ENCODE peak calls at places on chromosomes 1 and 21, in four cellular contexts. N is GM23338, Q is GM12878, W is WTC11. C is an unnamed sample.

GRCh38 chr1:175591083-175591743 is 152.2 kb downstream of the TNR start:
- DNase-seq in N (no peak), Q (no peak), W (no peak), C (peak)

GRCh38 chr1:184025242-184025675 is 12.3 kb downstream of the COLGALT2 start:
- DNase-seq in N (peak), Q (no peak), W (no peak), C (no peak)

GRCh38 chr1:58457023-58457635 is 89.4 kb downstream of the OMA1 start:
- DNase-seq in N (no peak), Q (no peak), W (no peak), C (no peak)

GRCh38 chr1:45974541-45975269 is 157.7 kb downstream of the PIK3R3 start:
- DNase-seq in N (no peak), Q (no peak), W (no peak), C (no peak)

GRCh38 chr21:15209224-15209623 is 144.4 kb upstream of the NRIP1 start:
- DNase-seq in N (no peak), Q (no peak), W (no peak), C (no peak)

GRCh38 chr1:218182455-218182854 is 102.6 kb upstream of the RRP15 start:
- DNase-seq in N (no peak), Q (no peak), W (no peak), C (no peak)

GRCh38 chr1:44568128-44568900 is 106.0 kb downstream of the TMEM53 start:
- DNase-seq in N (no peak), Q (no peak), W (no peak), C (no peak)

GRCh38 chr1:163107655-163108054 is 38.5 kb downstream of the RGS4 start:
- DNase-seq in N (no peak), Q (no peak), W (no peak), C (no peak)

GRCh38 chr1:230698130-230698529 is 15.8 kb downstream of the AGT start:
- DNase-seq in N (peak), Q (no peak), W (peak), C (no peak)

GRCh38 chr1:24501371-24502167 is 1.1 kb upstream of the RCAN3 start:
- DNase-seq in N (peak), Q (no peak), W (no peak), C (peak)

GRCh38 chr1:111729271-111729921 is 9.8 kb downstream of the INKA2 start:
- DNase-seq in N (no peak), Q (no peak), W (no peak), C (no peak)

GRCh38 chr21:45523411-45524101 is 18.7 kb downstream of the SLC19A1 start:
- DNase-seq in N (no peak), Q (no peak), W (peak), C (no peak)

GRCh38 chr1:228697209-228698016 is 37.9 kb upstream of the RHOU start:
- DNase-seq in N (peak), Q (no peak), W (no peak), C (no peak)

GRCh38 chr21:38956791-38957571 is 151.3 kb downstream of the ETS2 start:
- DNase-seq in N (no peak), Q (no peak), W (no peak), C (no peak)

GRCh38 chr1:95002657-95003432 is 69.9 kb downstream of the ALG14 start:
- DNase-seq in N (no peak), Q (no peak), W (no peak), C (no peak)

GRCh38 chr1:168324745-168325425 is 44.2 kb downstream of the TBX19 start:
- DNase-seq in N (no peak), Q (no peak), W (no peak), C (no peak)

GRCh38 chr21:41980561-41980960 is 26.7 kb upstream of the C2CD2 start:
- DNase-seq in N (no peak), Q (no peak), W (no peak), C (no peak)

GRCh38 chr1:74245168-74245753 is 10.1 kb downstream of the TNNI3K start:
- DNase-seq in N (peak), Q (no peak), W (peak), C (no peak)

GRCh38 chr1:39987869-39988268 is 32.9 kb downstream of the MFSD2A start:
- DNase-seq in N (no peak), Q (no peak), W (no peak), C (no peak)

GRCh38 chr1:155321577-155322497 is 1.1 kb downstream of the RUSC1 start:
- DNase-seq in N (peak), Q (no peak), W (no peak), C (no peak)

GRCh38 chr1:153342178-153342577 is 6.5 kb downstream of the PGLYRP4 start:
- DNase-seq in N (no peak), Q (no peak), W (no peak), C (peak)

GRCh38 chr1:207050768-207051614 is at the start of gene YOD1:
- DNase-seq in N (peak), Q (peak), W (peak), C (peak)

GRCh38 chr1:113616201-113616600 is 143.1 kb downstream of the PHTF1 start:
- DNase-seq in N (no peak), Q (no peak), W (no peak), C (no peak)

GRCh38 chr1:172406968-172407367 is 13.5 kb upstream of the C1orf105 start:
- DNase-seq in N (no peak), Q (no peak), W (no peak), C (no peak)

GRCh38 chr1:156870734-156871133 is 10.1 kb downstream of the NTRK1 start:
- DNase-seq in N (no peak), Q (no peak), W (no peak), C (no peak)

GRCh38 chr21:24823247-24823646 is 784.0 kb downstream of the MRPL39 start:
- DNase-seq in N (no peak), Q (no peak), W (no peak), C (no peak)

GRCh38 chr1:36372617-36373016 is 13.1 kb downstream of the STK40 start:
- DNase-seq in N (peak), Q (no peak), W (no peak), C (peak)

GRCh38 chr1:193525917-193526710 is 339.7 kb upstream of the B3GALT2 start:
- DNase-seq in N (no peak), Q (no peak), W (no peak), C (no peak)

GRCh38 chr1:8789314-8790214 is 27.9 kb downstream of the RERE start:
- DNase-seq in N (peak), Q (no peak), W (peak), C (peak)

GRCh38 chr1:63189677-63190076 is 132.7 kb upstream of the FOXD3 start:
- DNase-seq in N (peak), Q (no peak), W (peak), C (no peak)

GRCh38 chr1:100622966-100623762 is 85.2 kb downstream of the GPR88 start:
- DNase-seq in N (no peak), Q (no peak), W (no peak), C (no peak)

GRCh38 chr1:116356067-116356466 is 17.0 kb upstream of the ATP1A1 start:
- DNase-seq in N (no peak), Q (no peak), W (no peak), C (no peak)

GRCh38 chr1:110307239-110307974 is 31.8 kb upstream of the RBM15 start:
- DNase-seq in N (no peak), Q (no peak), W (no peak), C (no peak)

GRCh38 chr1:64851664-64852063 is 106.8 kb downstream of the RAVER2 start:
- DNase-seq in N (no peak), Q (no peak), W (no peak), C (no peak)

GRCh38 chr1:115976900-115977480 is 677 bp downstream of the SLC22A15 start:
- DNase-seq in N (no peak), Q (no peak), W (no peak), C (no peak)

GRCh38 chr1:209619696-209620483 is 32.3 kb downstream of the LAMB3 start:
- DNase-seq in N (no peak), Q (no peak), W (no peak), C (no peak)

GRCh38 chr1:6342031-6342430 is 51.5 kb downstream of the ACOT7 start:
- DNase-seq in N (no peak), Q (no peak), W (no peak), C (no peak)

DNA sequence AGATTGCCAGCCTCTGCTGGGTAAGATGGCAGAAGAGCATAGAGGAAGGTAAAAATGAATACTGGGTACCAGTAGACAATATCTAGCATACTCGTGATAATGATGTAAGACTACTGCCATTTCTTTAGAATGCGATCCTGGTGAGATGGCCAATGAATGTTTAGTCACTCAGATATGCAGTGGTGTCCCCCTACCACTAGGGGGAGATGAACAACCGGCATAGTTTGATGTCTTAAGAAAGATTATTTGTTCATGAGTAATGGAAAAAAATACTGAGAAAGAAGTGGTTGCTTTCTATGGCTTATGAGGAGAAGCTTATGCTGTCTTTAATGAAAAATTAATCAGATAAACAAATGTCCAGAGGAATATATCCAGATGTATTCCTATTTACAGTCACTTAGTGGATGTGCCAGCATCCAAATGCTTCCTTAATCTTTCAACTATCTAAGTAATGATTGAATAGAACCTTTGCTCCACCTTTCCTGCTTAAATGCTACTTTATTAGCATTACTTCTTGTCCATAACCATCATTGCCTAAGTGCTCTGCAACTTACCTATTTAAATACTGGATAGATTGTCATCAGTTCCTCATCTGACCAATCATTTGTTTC is 256.6 kb downstream of the ST6GALNAC3 start:
- DNase-seq in N (peak), Q (no peak), W (peak), C (peak)
- TF ChIP-seq CREB1 in N (no peak), Q (no peak), W (no peak), C (no peak)

GRCh38 chr1:201217146-201217545 is 26.5 kb downstream of the IGFN1 start:
- DNase-seq in N (no peak), Q (no peak), W (no peak), C (no peak)

GRCh38 chr1:201214886-201215285 is 24.3 kb downstream of the IGFN1 start:
- DNase-seq in N (no peak), Q (no peak), W (no peak), C (no peak)

GRCh38 chr1:201215531-201216357 is 25.1 kb downstream of the IGFN1 start:
- DNase-seq in N (no peak), Q (no peak), W (no peak), C (no peak)

GRCh38 chr1:201217851-201218250 is 27.2 kb downstream of the IGFN1 start:
- DNase-seq in N (no peak), Q (no peak), W (no peak), C (no peak)

DNA sequence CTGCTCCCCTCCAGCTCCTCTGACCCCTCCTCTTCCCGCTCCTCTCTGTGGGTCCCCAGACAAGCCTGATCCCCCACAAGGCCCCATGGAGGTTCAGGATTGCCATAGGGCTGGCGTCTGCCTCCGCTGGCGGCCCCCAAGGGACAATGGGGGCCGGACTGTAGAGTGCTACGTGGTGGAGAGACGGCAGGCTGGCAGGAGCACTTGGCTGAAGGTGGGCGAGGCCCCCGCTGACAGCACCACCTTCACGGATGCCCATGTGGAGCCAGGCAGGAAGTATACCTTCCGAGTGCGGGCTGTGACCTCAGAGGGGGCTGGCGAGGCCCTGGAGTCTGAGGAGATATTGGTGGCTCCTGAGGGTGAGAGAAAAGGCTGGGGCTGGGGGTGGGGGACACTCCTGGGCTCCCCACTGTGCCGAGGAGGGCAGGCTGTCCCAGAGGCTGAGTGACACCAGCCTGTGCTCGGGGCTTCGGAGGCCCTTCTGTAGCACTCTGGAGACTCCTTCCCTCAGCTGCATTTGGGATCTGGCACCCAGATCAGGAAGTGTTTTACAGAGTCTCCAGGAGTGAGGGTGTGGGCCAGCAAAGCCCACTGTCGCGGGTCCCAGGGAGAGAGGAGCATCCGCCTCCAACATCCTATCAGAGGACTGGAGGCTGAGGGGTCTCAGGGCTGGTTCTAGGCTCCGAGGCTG is 25.9 kb downstream of the IGFN1 start:
- DNase-seq in N (no peak), Q (no peak), W (no peak), C (no peak)
- TF ChIP-seq CREB1 in N (no peak), Q (no peak), W (no peak), C (no peak)

DNA sequence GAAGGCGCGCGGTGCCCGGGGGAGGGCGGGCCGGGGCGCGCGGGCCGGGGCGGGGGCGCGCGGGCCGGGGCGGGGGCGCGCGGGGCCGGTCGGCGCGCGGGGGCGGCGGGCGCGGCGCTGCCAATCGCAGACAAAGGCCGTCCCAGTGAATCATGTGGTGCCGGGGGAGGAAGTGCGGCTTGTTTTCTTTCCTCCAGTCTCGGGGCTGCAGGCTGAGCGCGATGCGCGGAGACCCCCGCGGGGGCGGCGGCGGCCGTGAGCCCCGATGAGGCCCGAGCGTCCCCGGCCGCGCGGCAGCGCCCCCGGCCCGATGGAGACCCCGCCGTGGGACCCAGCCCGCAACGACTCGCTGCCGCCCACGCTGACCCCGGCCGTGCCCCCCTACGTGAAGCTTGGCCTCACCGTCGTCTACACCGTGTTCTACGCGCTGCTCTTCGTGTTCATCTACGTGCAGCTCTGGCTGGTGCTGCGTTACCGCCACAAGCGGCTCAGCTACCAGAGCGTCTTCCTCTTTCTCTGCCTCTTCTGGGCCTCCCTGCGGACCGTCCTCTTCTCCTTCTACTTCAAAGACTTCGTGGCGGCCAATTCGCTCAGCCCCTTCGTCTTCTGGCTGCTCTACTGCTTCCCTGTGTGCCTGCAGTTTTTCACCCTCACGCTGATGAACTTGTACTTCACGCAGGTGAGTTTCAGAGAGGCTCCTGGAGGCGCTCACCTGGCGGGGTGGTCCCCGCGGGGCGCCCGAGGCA is at the start of gene GPR137B:
- DNase-seq in N (peak), Q (no peak), W (peak), C (peak)
- TF ChIP-seq CREB1 in N (no peak), Q (peak), W (no peak), C (no peak)

GRCh38 chr1:75630998-75631397 is 20.1 kb upstream of the SLC44A5 start:
- DNase-seq in N (no peak), Q (no peak), W (no peak), C (no peak)

GRCh38 chr1:75630004-75630403 is 19.1 kb upstream of the SLC44A5 start:
- DNase-seq in N (peak), Q (no peak), W (peak), C (no peak)

GRCh38 chr1:75632350-75632949 is 21.5 kb upstream of the SLC44A5 start:
- DNase-seq in N (peak), Q (no peak), W (no peak), C (peak)
- TF ChIP-seq CREB1 in N (no peak), Q (no peak), W (no peak), C (no peak)

DNA sequence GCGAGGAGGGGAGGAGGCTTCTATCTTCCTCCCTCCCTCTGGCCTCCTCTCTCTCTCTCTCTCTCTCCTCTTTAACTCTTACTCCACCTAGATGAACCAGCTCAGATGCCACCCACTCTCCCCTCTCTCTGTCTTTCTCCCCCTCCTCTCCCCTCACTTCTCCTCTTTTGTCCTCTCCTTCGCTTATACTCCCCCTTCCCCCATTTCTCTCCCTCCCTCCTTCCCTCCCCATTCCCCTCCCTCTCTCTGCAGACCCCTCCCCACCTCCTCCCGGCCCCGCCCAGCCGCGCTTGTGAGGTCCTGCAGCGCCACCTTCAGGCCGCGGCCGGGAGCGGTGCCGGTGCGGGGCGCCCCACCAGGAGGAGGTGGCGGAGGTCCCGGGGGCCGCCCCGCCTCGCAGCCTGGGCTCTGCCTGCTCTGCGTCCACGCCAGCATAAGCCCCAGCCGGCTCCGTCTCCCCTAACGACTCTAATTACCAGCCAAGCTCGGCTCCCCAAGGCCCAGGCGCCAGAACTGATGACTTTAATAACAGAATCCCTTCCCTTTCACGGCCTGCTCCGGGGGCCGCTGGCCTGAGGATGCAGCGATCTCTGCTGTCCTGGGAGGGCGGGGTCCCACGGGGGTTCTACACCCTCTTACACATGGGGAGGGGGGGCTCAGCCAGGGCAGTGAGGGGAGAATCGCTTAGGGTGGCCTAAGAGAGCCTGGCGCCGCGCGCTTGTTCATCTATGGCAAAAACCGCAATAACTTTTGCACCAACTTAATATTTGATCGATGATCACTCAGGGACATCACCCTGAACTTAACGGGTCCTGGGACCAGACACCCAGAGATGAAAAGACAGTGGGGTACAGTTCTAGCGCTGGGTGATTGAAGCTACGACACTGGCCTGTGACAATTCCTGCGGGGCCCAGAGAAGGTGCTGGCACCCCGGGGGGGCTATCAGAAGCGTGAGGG is 637.3 kb downstream of the MATN1 start:
- DNase-seq in N (peak), Q (no peak), W (peak), C (peak)
- TF ChIP-seq CREB1 in N (no peak), Q (no peak), W (no peak), C (no peak)

GRCh38 chr1:88104234-88104633 is 579.8 kb upstream of the PKN2 start:
- DNase-seq in N (no peak), Q (no peak), W (no peak), C (no peak)
- TF ChIP-seq CREB1 in N (no peak), Q (no peak), W (no peak), C (no peak)

DNA sequence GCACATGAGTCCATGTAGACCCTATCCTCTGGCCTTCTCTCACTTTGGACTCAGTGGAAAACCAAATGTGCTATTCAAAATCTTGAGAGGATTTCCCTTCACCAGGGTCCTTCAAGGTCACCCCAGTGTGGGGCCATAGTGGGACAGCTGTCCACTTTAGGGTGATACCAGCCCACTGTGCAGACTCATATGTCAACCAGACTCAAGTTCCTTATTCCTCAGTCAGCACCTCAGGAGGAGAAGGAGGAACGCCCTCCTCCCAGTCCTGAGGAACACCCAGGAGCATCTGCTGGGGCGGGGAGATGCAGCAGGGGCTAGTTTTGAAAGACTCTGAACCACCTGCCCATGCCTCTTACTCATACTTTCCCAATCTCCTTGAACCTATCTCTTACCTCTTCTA is 340.9 kb downstream of the MATN1 start:
- DNase-seq in N (no peak), Q (no peak), W (no peak), C (no peak)
- TF ChIP-seq CREB1 in N (no peak), Q (no peak), W (no peak), C (no peak)